ENCODE peak calls at places on chromosomes 2 and 18, in five cellular contexts. W is CD8-positive, alpha-beta memory T cell; Y is heart right ventricle; B is Peyer's patch; N is naive thymus-derived CD4-positive, alpha-beta T cell. D is an unnamed sample.

GRCh38 chr2:136235451-136236418 is 117.8 kb upstream of the CXCR4 start:
- DNase-seq in B (no peak), N (no peak), Y (no peak), W (no peak), D (no peak)

GRCh38 chr2:18117592-18117991 is 239.1 kb downstream of the KCNS3 start:
- DNase-seq in Y (peak), B (no peak), W (no peak), N (no peak), D (no peak)

GRCh38 chr2:233915133-233915532 is 2.0 kb upstream of the TRPM8 start:
- DNase-seq in B (no peak), Y (no peak), N (no peak), W (no peak), D (no peak)

GRCh38 chr2:2018713-2019410 is 274.5 kb upstream of the PXDN start:
- DNase-seq in B (no peak), Y (no peak), N (no peak), W (no peak), D (no peak)

GRCh38 chr2:171181067-171182049 is 20.7 kb upstream of the TLK1 start:
- DNase-seq in Y (no peak), W (no peak), B (no peak), N (no peak), D (no peak)

GRCh38 chr2:86518498-86518897 is 44.7 kb downstream of the CHMP3 start:
- DNase-seq in B (no peak), W (peak), N (no peak), Y (no peak), D (no peak)

GRCh38 chr2:161386228-161386627 is 29.9 kb upstream of the TBR1 start:
- DNase-seq in B (no peak), N (no peak), Y (no peak), W (no peak), D (no peak)

GRCh38 chr18:74906189-74906588 is 302.8 kb downstream of the PTGR3 start:
- DNase-seq in Y (no peak), N (no peak), B (no peak), W (no peak), D (no peak)

GRCh38 chr2:105438104-105438929 is 39.5 kb upstream of the FHL2 start:
- DNase-seq in B (no peak), N (no peak), Y (peak), W (no peak), D (no peak)

GRCh38 chr2:119119999-119120710 is 38.4 kb downstream of the C1QL2 start:
- DNase-seq in W (no peak), B (no peak), Y (no peak), N (no peak), D (no peak)

GRCh38 chr2:232444409-232445148 is 11.4 kb upstream of the ALPI start:
- DNase-seq in N (no peak), B (peak), W (peak), Y (no peak), D (no peak)

GRCh38 chr2:42141687-42142475 is 27.3 kb upstream of the EML4 start:
- DNase-seq in N (no peak), W (no peak), B (peak), Y (peak), D (no peak)

GRCh38 chr2:237870126-237870525 is 10.7 kb downstream of the RAMP1 start:
- DNase-seq in B (no peak), Y (no peak), W (no peak), N (no peak), D (no peak)

GRCh38 chr2:229800997-229801754 is 86.8 kb upstream of the DNER start:
- DNase-seq in Y (no peak), W (peak), B (peak), N (peak), D (no peak)

GRCh38 chr2:149360106-149360505 is 29.7 kb downstream of the LYPD6 start:
- DNase-seq in Y (no peak), B (no peak), N (no peak), W (no peak), D (no peak)

GRCh38 chr2:75698928-75699327 is 11.8 kb downstream of the GCFC2 start:
- DNase-seq in B (no peak), W (no peak), N (no peak), Y (no peak), D (no peak)

GRCh38 chr2:120237491-120237902 is 14.3 kb upstream of the TMEM185B start:
- DNase-seq in B (no peak), W (no peak), Y (no peak), N (no peak), D (peak)

GRCh38 chr18:79396431-79397287 is 929 bp downstream of the NFATC1 start:
- DNase-seq in W (peak), B (peak), Y (peak), N (no peak), D (no peak)

GRCh38 chr18:57837917-57838548 is 34.9 kb upstream of the ATP8B1 start:
- DNase-seq in W (no peak), Y (no peak), N (no peak), B (peak), D (no peak)

GRCh38 chr2:42764096-42764495 is at the start of gene OXER1:
- DNase-seq in N (no peak), B (no peak), Y (no peak), W (no peak), D (no peak)

GRCh38 chr18:9513971-9514512 is 38.7 kb downstream of the RALBP1 start:
- DNase-seq in Y (no peak), W (no peak), N (no peak), B (no peak), D (no peak)

GRCh38 chr2:223762853-223763252 is 74.5 kb downstream of the AP1S3 start:
- DNase-seq in Y (no peak), W (no peak), N (no peak), B (no peak), D (no peak)

GRCh38 chr2:201021914-201022313 is 49.6 kb downstream of the HYCC2 start:
- DNase-seq in B (no peak), Y (no peak), W (no peak), N (no peak), D (no peak)

GRCh38 chr2:12325806-12326205 is 390.9 kb upstream of the TRIB2 start:
- DNase-seq in N (no peak), W (no peak), Y (no peak), B (no peak), D (no peak)

GRCh38 chr2:219291394-219291793 is 12.2 kb downstream of the DNAJB2 start:
- DNase-seq in B (no peak), N (no peak), Y (no peak), W (no peak), D (peak)

GRCh38 chr2:218402491-218402901 is 2.8 kb downstream of the CTDSP1 start:
- DNase-seq in W (no peak), Y (no peak), N (no peak), B (no peak), D (no peak)

GRCh38 chr2:216012133-216012829 is 1.1 kb downstream of the MREG start:
- DNase-seq in B (no peak), W (no peak), Y (no peak), N (no peak), D (no peak)

GRCh38 chr2:112793449-112793978 is 9.2 kb upstream of the IL1A start:
- DNase-seq in N (no peak), W (no peak), B (no peak), Y (no peak), D (no peak)

GRCh38 chr2:12007282-12007681 is 260.9 kb downstream of the LPIN1 start:
- DNase-seq in N (no peak), B (no peak), W (no peak), Y (no peak), D (no peak)

GRCh38 chr18:53909668-53910067 is 314.8 kb downstream of the MBD2 start:
- DNase-seq in B (no peak), Y (no peak), W (no peak), N (no peak), D (no peak)

GRCh38 chr2:177106212-177106611 is 106.4 kb upstream of the HNRNPA3 start:
- DNase-seq in W (no peak), N (no peak), Y (no peak), B (no peak), D (no peak)

GRCh38 chr2:205571300-205571858 is 110.9 kb upstream of the NRP2 start:
- DNase-seq in Y (no peak), N (no peak), W (no peak), B (no peak), D (no peak)

GRCh38 chr18:2967820-2968219 is 45.1 kb downstream of the LPIN2 start:
- DNase-seq in W (no peak), B (no peak), N (no peak), Y (no peak), D (no peak)

GRCh38 chr2:242085941-242086621 is 216.6 kb downstream of the RTP5 start:
- DNase-seq in W (peak), B (peak), Y (peak), N (peak), D (no peak)
- H3K4me3 ChIP-seq in W (no peak), B (no peak), Y (no peak), N (no peak), D (no peak)

DNA sequence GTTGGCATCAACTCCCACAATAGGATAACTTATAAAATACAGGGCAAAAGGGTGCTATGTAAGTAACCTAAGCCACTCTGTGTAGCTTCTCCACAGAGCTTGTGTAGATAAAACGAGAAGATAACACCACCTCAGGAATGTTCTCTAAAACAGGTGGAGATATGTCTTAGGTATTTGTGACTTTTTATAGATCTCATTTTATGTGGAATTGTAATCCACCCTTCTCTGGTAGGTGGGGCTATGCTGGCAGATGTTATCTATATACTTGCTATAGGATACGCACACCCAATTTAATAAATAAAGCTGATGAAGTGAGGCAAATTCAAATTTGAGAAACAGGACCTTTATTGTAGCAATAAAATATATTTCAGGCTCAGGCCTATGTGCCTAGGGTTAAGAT is 798.3 kb downstream of the SATB2 start:
- DNase-seq in B (no peak), W (no peak), Y (no peak), N (no peak), D (no peak)
- H3K27ac ChIP-seq in B (no peak), W (no peak), Y (no peak), N (no peak), D (no peak)

DNA sequence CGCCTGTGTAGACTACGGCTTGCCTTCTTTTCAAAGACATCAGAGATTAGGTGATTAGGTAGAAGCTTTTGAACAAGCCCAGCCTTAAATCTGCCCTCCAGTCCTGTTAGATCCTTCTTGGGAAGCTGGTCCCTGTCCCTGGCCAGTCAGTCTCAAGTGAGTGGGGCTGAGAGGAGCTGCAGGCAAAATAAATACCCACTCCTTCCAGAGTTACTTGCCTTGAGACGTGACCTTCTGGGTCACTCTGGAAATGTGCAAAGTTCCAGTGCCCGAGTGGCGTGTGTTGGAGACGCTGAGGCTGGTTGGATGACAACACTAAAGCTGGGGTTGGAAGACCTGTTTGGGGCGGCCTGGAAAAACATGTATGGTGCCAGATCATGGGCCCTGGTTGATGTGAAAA is 32.1 kb downstream of the TCF7L1 start:
- DNase-seq in Y (no peak), B (no peak), N (no peak), W (no peak), D (no peak)
- H3K4me3 ChIP-seq in Y (no peak), B (no peak), N (no peak), W (no peak), D (no peak)

GRCh38 chr2:63053235-63053888 is 2.7 kb downstream of the OTX1 start:
- DNase-seq in Y (no peak), N (no peak), W (no peak), B (no peak), D (no peak)

GRCh38 chr2:63050916-63051794 is 525 bp downstream of the OTX1 start:
- DNase-seq in W (no peak), N (no peak), B (no peak), Y (no peak), D (no peak)

GRCh38 chr2:63050186-63050915 is at the start of gene OTX1:
- DNase-seq in B (peak), W (no peak), N (no peak), Y (no peak), D (peak)

GRCh38 chr2:63052411-63053234 is 2.0 kb downstream of the OTX1 start:
- DNase-seq in Y (no peak), N (no peak), W (no peak), B (no peak), D (no peak)

GRCh38 chr2:63051795-63052333 is 1.2 kb downstream of the OTX1 start:
- DNase-seq in B (no peak), Y (no peak), N (no peak), W (no peak), D (no peak)
- H3K27ac ChIP-seq in B (no peak), Y (no peak), N (no peak), W (no peak), D (no peak)

D was measured in coronary artery.